ENCODE peak calls at places on chromosomes 12 and 14, in nine cellular contexts. D is transverse colon, T is IMR-90, S is upper lobe of left lung, V is H1, B is body of pancreas, K is suprapubic skin, Q is lower leg skin, L is prostate gland. Z is an unnamed sample.

GRCh38 chr14:103121846-103122577 is 1.2 kb upstream of the TNFAIP2 start:
- DNase-seq in D (peak), T (peak), S (peak), V (peak), B (peak), K (peak), Q (peak), L (peak), Z (no peak)

GRCh38 chr14:55851301-55851700 is 266.9 kb upstream of the PELI2 start:
- DNase-seq in D (no peak), T (no peak), S (no peak), V (no peak), B (no peak), K (no peak), Q (no peak), L (no peak), Z (no peak)

GRCh38 chr14:68146812-68147211 is 327.2 kb downstream of the RAD51B start:
- DNase-seq in D (no peak), T (peak), S (no peak), V (no peak), B (no peak), K (no peak), Q (no peak), L (peak), Z (no peak)

GRCh38 chr12:50006754-50007442 is 18.4 kb downstream of the RACGAP1 start:
- DNase-seq in D (no peak), T (peak), S (no peak), V (no peak), B (no peak), K (no peak), Q (no peak), L (no peak), Z (no peak)

GRCh38 chr12:97465012-97465345 is 2.4 kb downstream of the RMST start:
- DNase-seq in D (no peak), T (no peak), S (no peak), V (peak), B (no peak), K (no peak), Q (no peak), L (no peak), Z (no peak)

GRCh38 chr12:90111646-90112565 is 403.3 kb upstream of the ATP2B1 start:
- DNase-seq in D (no peak), T (no peak), S (no peak), V (no peak), B (no peak), K (no peak), Q (no peak), L (no peak), Z (no peak)

GRCh38 chr12:67940780-67941243 is 48.4 kb upstream of the IFNG-AS1 start:
- DNase-seq in D (peak), T (peak), S (no peak), V (no peak), B (peak), K (no peak), Q (no peak), L (no peak), Z (no peak)

GRCh38 chr12:122951979-122952892 is 14.0 kb downstream of the ABCB9 start:
- DNase-seq in D (peak), T (peak), S (no peak), V (peak), B (peak), K (peak), Q (peak), L (peak), Z (peak)

GRCh38 chr14:41377926-41378325 is 228.8 kb upstream of the LRFN5 start:
- DNase-seq in D (no peak), T (no peak), S (no peak), V (no peak), B (no peak), K (no peak), Q (no peak), L (no peak), Z (no peak)

GRCh38 chr14:55578511-55578910 is 1.5 kb upstream of the KTN1 start:
- DNase-seq in D (no peak), T (no peak), S (no peak), V (no peak), B (no peak), K (no peak), Q (no peak), L (no peak), Z (no peak)

GRCh38 chr14:91361236-91361811 is 56.3 kb downstream of the CCDC88C start:
- DNase-seq in D (no peak), T (peak), S (no peak), V (no peak), B (no peak), K (no peak), Q (peak), L (peak), Z (no peak)

GRCh38 chr12:113261847-113262470 is 40.7 kb downstream of the TPCN1 start:
- DNase-seq in D (no peak), T (peak), S (no peak), V (no peak), B (no peak), K (peak), Q (no peak), L (no peak), Z (peak)

GRCh38 chr12:2813573-2814185 is 1.2 kb downstream of the ITFG2 start:
- DNase-seq in D (peak), T (peak), S (no peak), V (no peak), B (peak), K (no peak), Q (peak), L (peak), Z (peak)

GRCh38 chr14:35435177-35435576 is 30.6 kb upstream of the NFKBIA start:
- DNase-seq in D (no peak), T (peak), S (no peak), V (no peak), B (no peak), K (no peak), Q (no peak), L (no peak), Z (no peak)

GRCh38 chr12:110279976-110280783 is 867 bp upstream of the ATP2A2 start:
- DNase-seq in D (peak), T (peak), S (no peak), V (peak), B (peak), K (peak), Q (peak), L (peak), Z (peak)

GRCh38 chr12:51222461-51222860 is 4.6 kb upstream of the POU6F1 start:
- DNase-seq in D (no peak), T (no peak), S (no peak), V (no peak), B (peak), K (no peak), Q (no peak), L (peak), Z (peak)

GRCh38 chr12:10673660-10674384 is at the start of gene STYK1:
- DNase-seq in D (peak), T (peak), S (peak), V (peak), B (peak), K (peak), Q (peak), L (peak), Z (peak)

GRCh38 chr12:132162508-132163031 is 18.3 kb downstream of the NOC4L start:
- DNase-seq in D (no peak), T (peak), S (peak), V (no peak), B (no peak), K (no peak), Q (no peak), L (no peak), Z (no peak)

GRCh38 chr12:55925870-55926737 is 1.6 kb downstream of the PYM1 start:
- DNase-seq in D (no peak), T (no peak), S (no peak), V (no peak), B (no peak), K (no peak), Q (no peak), L (no peak), Z (no peak)

GRCh38 chr12:1836854-1837411 is 16.6 kb downstream of the LRTM2 start:
- DNase-seq in D (no peak), T (no peak), S (peak), V (no peak), B (no peak), K (no peak), Q (no peak), L (no peak), Z (no peak)

GRCh38 chr14:38129705-38130104 is 78.0 kb upstream of the SSTR1 start:
- DNase-seq in D (no peak), T (no peak), S (peak), V (no peak), B (no peak), K (no peak), Q (no peak), L (no peak), Z (no peak)

GRCh38 chr14:33352821-33353220 is 414.1 kb downstream of the NPAS3 start:
- DNase-seq in D (no peak), T (no peak), S (no peak), V (no peak), B (no peak), K (no peak), Q (no peak), L (no peak), Z (no peak)

GRCh38 chr12:94326727-94327126 is 132.9 kb downstream of the CEP83 start:
- DNase-seq in D (no peak), T (peak), S (no peak), V (no peak), B (no peak), K (no peak), Q (no peak), L (no peak), Z (no peak)

GRCh38 chr14:64717870-64718269 is 13.6 kb downstream of the PLEKHG3 start:
- DNase-seq in D (no peak), T (peak), S (peak), V (no peak), B (peak), K (peak), Q (peak), L (peak), Z (no peak)

GRCh38 chr12:104790296-104791125 is 167.6 kb downstream of the SLC41A2 start:
- DNase-seq in D (peak), T (peak), S (peak), V (peak), B (peak), K (no peak), Q (no peak), L (no peak), Z (peak)

GRCh38 chr14:33938131-33938949 is 12.5 kb downstream of the EGLN3 start:
- DNase-seq in D (peak), T (no peak), S (peak), V (peak), B (peak), K (peak), Q (peak), L (peak), Z (peak)

GRCh38 chr14:53306926-53307325 is 153.8 kb upstream of the DDHD1 start:
- DNase-seq in D (no peak), T (peak), S (no peak), V (no peak), B (no peak), K (no peak), Q (no peak), L (no peak), Z (no peak)

GRCh38 chr12:57888407-57889157 is 42.1 kb upstream of the CTDSP2 start:
- DNase-seq in D (peak), T (peak), S (no peak), V (no peak), B (no peak), K (no peak), Q (peak), L (peak), Z (no peak)

GRCh38 chr14:61559641-61560201 is 135.6 kb upstream of the HIF1A start:
- DNase-seq in D (no peak), T (no peak), S (no peak), V (no peak), B (peak), K (no peak), Q (no peak), L (no peak), Z (no peak)

GRCh38 chr14:96067985-96068930 is 29.1 kb downstream of the C14orf132 start:
- DNase-seq in D (no peak), T (no peak), S (peak), V (no peak), B (no peak), K (peak), Q (no peak), L (no peak), Z (no peak)

GRCh38 chr12:108371801-108372344 is 32.8 kb upstream of the CMKLR1 start:
- DNase-seq in D (no peak), T (peak), S (no peak), V (no peak), B (no peak), K (no peak), Q (peak), L (peak), Z (no peak)

GRCh38 chr12:2688381-2688881 is 106.3 kb upstream of the FKBP4 start:
- DNase-seq in D (no peak), T (no peak), S (peak), V (no peak), B (no peak), K (no peak), Q (peak), L (no peak), Z (no peak)

GRCh38 chr12:124428136-124428791 is 133.4 kb downstream of the RFLNA start:
- DNase-seq in D (peak), T (peak), S (peak), V (no peak), B (peak), K (no peak), Q (no peak), L (no peak), Z (peak)

GRCh38 chr14:67491741-67492504 is 3.4 kb upstream of the TMEM229B start:
- DNase-seq in D (no peak), T (no peak), S (peak), V (no peak), B (peak), K (no peak), Q (no peak), L (no peak), Z (no peak)

GRCh38 chr12:26339976-26340375 is 144.6 kb downstream of the SSPN start:
- DNase-seq in D (no peak), T (no peak), S (no peak), V (no peak), B (no peak), K (no peak), Q (no peak), L (no peak), Z (no peak)

GRCh38 chr12:26941251-26941650 is 3.0 kb downstream of the FGFR1OP2 start:
- DNase-seq in D (no peak), T (no peak), S (no peak), V (no peak), B (no peak), K (no peak), Q (no peak), L (no peak), Z (peak)

DNA sequence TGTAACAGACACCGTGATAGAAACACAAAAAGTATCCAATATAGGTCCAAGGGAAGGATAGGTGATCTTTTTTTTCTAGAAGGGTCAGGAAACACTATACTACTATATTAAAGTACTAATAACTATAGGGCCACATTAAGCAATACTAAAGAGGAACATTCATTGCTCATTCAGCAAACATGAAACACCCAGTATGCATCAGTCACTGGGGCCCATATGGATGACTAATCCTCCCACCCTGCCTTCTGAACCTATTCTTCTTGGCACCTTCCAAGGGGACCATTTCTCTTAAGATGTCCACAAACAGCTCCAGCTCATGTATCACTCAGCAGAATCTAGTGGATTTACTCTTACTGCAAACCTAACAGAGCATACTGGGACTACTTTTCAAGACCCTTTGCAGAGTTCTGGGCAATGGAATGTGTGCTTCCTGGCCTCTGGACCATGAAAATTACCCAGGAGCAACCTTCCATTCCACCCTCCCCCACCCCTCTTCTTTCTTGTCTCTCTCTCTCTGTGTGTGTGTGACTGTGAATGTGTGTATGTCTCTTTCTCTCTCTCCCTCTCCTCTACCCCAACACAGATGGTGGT is 187.9 kb downstream of the EPS8 start:
- DNase-seq in D (no peak), T (peak), S (no peak), V (no peak), B (no peak), K (no peak), Q (no peak), L (no peak), Z (peak)
- TF ChIP-seq POLR2A in D (no peak), T (no peak), S (no peak), V (no peak), B (no peak), K (no peak), Q (no peak), L (no peak), Z (no peak)

GRCh38 chr14:69395929-69396328 is 2.2 kb downstream of the ERH start:
- DNase-seq in D (no peak), T (no peak), S (no peak), V (no peak), B (no peak), K (no peak), Q (no peak), L (no peak), Z (no peak)

GRCh38 chr14:69399750-69400149 is 1.3 kb downstream of the SLC39A9 start:
- DNase-seq in D (no peak), T (no peak), S (no peak), V (no peak), B (no peak), K (no peak), Q (no peak), L (no peak), Z (no peak)

GRCh38 chr14:69398818-69399210 is 322 bp downstream of the SLC39A9 start:
- DNase-seq in D (no peak), T (no peak), S (no peak), V (no peak), B (no peak), K (no peak), Q (no peak), L (no peak), Z (no peak)

GRCh38 chr14:69400154-69400553 is 1.7 kb downstream of the SLC39A9 start:
- DNase-seq in D (no peak), T (no peak), S (no peak), V (no peak), B (no peak), K (no peak), Q (no peak), L (no peak), Z (no peak)

GRCh38 chr14:69398053-69398817 is at the start of the genes ERH and SLC39A9:
- DNase-seq in D (peak), T (peak), S (peak), V (peak), B (peak), K (peak), Q (peak), L (peak), Z (peak)
- TF ChIP-seq POLR2A in D (peak), T (peak), S (peak), V (peak), B (peak), K (peak), Q (peak), L (peak), Z (peak)

DNA sequence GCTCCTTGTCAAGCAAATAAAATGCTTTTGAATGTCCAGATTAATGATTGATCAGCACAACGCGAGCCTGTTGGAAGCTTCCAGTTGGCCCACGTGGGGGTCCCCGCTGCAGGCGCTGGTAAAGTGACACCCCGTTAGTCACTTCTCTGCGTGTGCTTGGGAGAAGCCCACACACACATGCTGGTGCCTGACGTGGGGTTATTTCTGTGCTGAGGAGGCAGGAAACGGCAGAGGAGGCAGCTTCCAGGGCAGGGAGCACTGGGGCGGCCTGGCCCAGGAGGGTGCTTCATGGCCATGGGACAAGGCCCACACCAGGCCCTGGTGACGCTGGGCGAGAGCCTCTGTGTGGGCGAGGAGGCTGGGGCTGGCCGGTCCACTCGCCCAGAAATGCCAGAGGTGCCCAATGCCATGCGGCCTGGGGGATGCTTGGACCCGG is 101.5 kb downstream of the KIF26A start:
- DNase-seq in D (no peak), T (no peak), S (peak), V (no peak), B (peak), K (peak), Q (no peak), L (no peak), Z (no peak)
- TF ChIP-seq POLR2A in D (no peak), T (no peak), S (no peak), V (no peak), B (no peak), K (no peak), Q (no peak), L (no peak), Z (no peak)

GRCh38 chr12:71935594-71935993 is 3.1 kb upstream of the TPH2 start:
- DNase-seq in D (no peak), T (peak), S (no peak), V (no peak), B (no peak), K (no peak), Q (no peak), L (no peak), Z (no peak)

GRCh38 chr12:71941174-71941573 is 2.5 kb downstream of the TPH2 start:
- DNase-seq in D (no peak), T (no peak), S (no peak), V (no peak), B (no peak), K (no peak), Q (no peak), L (no peak), Z (no peak)

GRCh38 chr12:71942259-71942658 is 3.6 kb downstream of the TPH2 start:
- DNase-seq in D (no peak), T (no peak), S (no peak), V (no peak), B (no peak), K (no peak), Q (no peak), L (no peak), Z (peak)

DNA sequence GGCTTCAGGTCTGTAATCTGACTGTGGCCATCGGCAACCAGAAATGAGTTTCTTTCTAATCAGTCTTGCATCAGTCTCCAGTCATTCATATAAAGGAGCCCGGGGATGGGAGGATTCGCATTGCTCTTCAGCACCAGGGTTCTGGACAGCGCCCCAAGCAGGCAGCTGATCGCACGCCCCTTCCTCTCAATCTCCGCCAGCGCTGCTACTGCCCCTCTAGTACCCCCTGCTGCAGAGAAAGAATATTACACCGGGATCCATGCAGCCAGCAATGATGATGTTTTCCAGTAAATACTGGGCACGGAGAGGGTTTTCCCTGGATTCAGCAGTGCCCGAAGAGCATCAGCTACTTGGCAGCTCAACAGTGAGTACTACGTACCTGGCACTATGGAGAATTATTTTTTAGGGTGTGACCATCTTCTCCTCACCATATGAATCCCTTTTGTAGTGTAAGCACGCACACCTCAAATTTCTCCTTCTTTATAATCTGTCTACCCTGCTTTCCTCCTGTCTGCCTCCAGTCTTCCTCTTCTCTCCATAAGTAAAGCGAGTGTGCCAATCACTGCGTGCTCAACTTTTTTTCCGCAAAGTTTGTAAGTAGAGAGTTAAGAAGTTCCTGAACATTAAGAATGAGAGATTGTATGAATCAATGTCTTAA is at the start of gene TPH2:
- DNase-seq in D (peak), T (peak), S (peak), V (peak), B (peak), K (no peak), Q (no peak), L (no peak), Z (peak)
- TF ChIP-seq POLR2A in D (no peak), T (no peak), S (no peak), V (no peak), B (no peak), K (no peak), Q (no peak), L (no peak), Z (no peak)